ENCODE peak calls at places on chromosomes 3 and 15, in seven cellular contexts. S is neuronal stem cell, A is H1, E is IMR-90, Z is H9, I is mesenchymal stem cell, K is trophoblast cell. N is an unnamed sample.

GRCh38 chr15:57751177-57751800 is 44.8 kb downstream of the POLR2M start:
- DNase-seq in Z (no peak), A (no peak), E (peak), K (peak), S (peak), I (peak), N (peak)

GRCh38 chr3:177340243-177340830 is 143.1 kb upstream of the TBL1XR1 start:
- DNase-seq in I (no peak), S (no peak), A (no peak), K (no peak), E (no peak), Z (no peak), N (peak)

GRCh38 chr15:65468229-65468628 is 45.5 kb upstream of the IGDCC4 start:
- DNase-seq in S (no peak), A (no peak), Z (no peak), K (no peak), I (no peak), E (no peak), N (no peak)

GRCh38 chr3:17634201-17634600 is 108.2 kb downstream of the TBC1D5 start:
- DNase-seq in K (no peak), I (no peak), S (no peak), Z (no peak), E (no peak), A (no peak), N (no peak)

GRCh38 chr3:147422934-147423599 is 13.9 kb downstream of the ZIC1 start:
- DNase-seq in A (no peak), Z (peak), K (no peak), S (peak), I (peak), E (no peak), N (peak)

GRCh38 chr15:49918106-49918505 is 200.9 kb downstream of the ATP8B4 start:
- DNase-seq in S (no peak), E (peak), I (no peak), K (no peak), Z (no peak), A (no peak), N (no peak)

GRCh38 chr15:85800460-85801123 is 5.9 kb upstream of the KLHL25 start:
- DNase-seq in E (peak), S (no peak), A (no peak), Z (peak), I (peak), K (peak), N (peak)

GRCh38 chr3:184525337-184526157 is 36.0 kb upstream of the EPHB3 start:
- DNase-seq in K (no peak), I (peak), Z (peak), S (peak), E (no peak), A (no peak), N (peak)

GRCh38 chr3:103963599-103963998 is 1403.1 kb upstream of the ALCAM start:
- DNase-seq in S (no peak), E (no peak), K (no peak), I (peak), A (no peak), Z (no peak), N (peak)

GRCh38 chr15:25640381-25640780 is 201.6 kb upstream of the UBE3A start:
- DNase-seq in Z (no peak), S (no peak), E (no peak), K (peak), I (no peak), A (no peak), N (no peak)

GRCh38 chr15:25641762-25642161 is 202.9 kb upstream of the UBE3A start:
- DNase-seq in I (no peak), Z (no peak), S (no peak), A (no peak), E (no peak), K (peak), N (no peak)

DNA sequence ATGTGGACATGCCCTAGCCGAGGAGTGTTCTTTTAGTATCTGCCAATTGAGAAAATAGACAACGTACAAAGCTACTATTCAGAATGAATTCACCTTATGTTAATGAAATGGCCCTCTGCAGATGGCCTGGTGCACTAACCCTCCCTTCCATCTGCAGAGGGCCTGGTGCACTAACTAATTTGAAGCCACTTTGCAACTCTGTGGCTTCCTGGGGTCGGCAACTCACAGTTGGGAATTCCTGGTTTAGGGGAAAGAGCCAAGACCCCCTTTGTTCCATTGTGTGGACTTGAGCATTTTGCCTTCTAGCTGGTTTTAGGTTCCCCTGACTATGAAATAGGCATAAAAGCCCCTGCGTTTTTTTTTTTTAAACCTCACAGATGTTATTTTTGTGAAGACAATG is 204.3 kb upstream of the UBE3A start:
- DNase-seq in I (no peak), A (peak), S (no peak), K (no peak), E (no peak), Z (peak), N (peak)
- H3K4ac ChIP-seq in I (no peak), A (no peak), S (no peak), K (no peak), E (no peak), Z (no peak), N (no peak)

GRCh38 chr15:74807302-74807701 is 5.3 kb upstream of the LMAN1L start:
- DNase-seq in S (no peak), E (peak), K (no peak), I (no peak), A (no peak), Z (no peak), N (no peak)
- H3K18ac ChIP-seq in S (no peak), E (no peak), K (no peak), I (no peak), A (no peak), Z (no peak), N (no peak)

GRCh38 chr3:133509482-133509881 is 64.0 kb upstream of the CDV3 start:
- DNase-seq in A (no peak), E (peak), K (no peak), S (no peak), Z (no peak), I (no peak), N (no peak)
- H2AK5ac ChIP-seq in A (no peak), E (no peak), K (no peak), S (no peak), Z (no peak), I (no peak), N (no peak)

GRCh38 chr3:124333931-124334640 is 342.2 kb upstream of the ROPN1 start:
- DNase-seq in I (no peak), Z (no peak), A (no peak), K (peak), S (no peak), E (no peak), N (peak)
- H3K4ac ChIP-seq in I (no peak), Z (no peak), A (no peak), K (no peak), S (no peak), E (no peak), N (no peak)